ENCODE peak calls at places on chromosomes 4 and X, in eight cellular contexts. C is memory B cell; H is ascending aorta; W is stimulated activated CD4-positive, alpha-beta T cell treated with anti-CD3 and anti-CD28 coated beads, Interleukin-15, amount 100 ng/mL, for 24 hours; E is iris pigment epithelial cell; X is AG08396; U is trophoblast cell; F is NCI-H524 treated with DMSO at 0.1 percent for 48 hours. Q is an unnamed sample.

GRCh38 chr4:6177587-6178197 is 22.7 kb downstream of the JAKMIP1 start:
- DNase-seq in C (no peak), H (no peak), W (peak), E (no peak), X (no peak), U (no peak), F (no peak), Q (no peak)

GRCh38 chr4:173246719-173247118 is 78.1 kb downstream of the GALNT7 start:
- DNase-seq in C (no peak), H (no peak), W (no peak), E (no peak), X (no peak), U (no peak), F (peak), Q (no peak)

GRCh38 chrX:144219035-144219434 is 335.2 kb downstream of the UBE2NL start:
- DNase-seq in C (no peak), H (no peak), W (no peak), E (no peak), X (no peak), U (no peak), F (no peak), Q (no peak)

GRCh38 chr4:159508917-159509500 is 406.1 kb downstream of the RAPGEF2 start:
- DNase-seq in C (no peak), H (no peak), W (no peak), E (peak), X (no peak), U (no peak), F (no peak), Q (no peak)

GRCh38 chr4:39429476-39430310 is 23.0 kb downstream of the KLB start:
- DNase-seq in C (no peak), H (no peak), W (no peak), E (no peak), X (no peak), U (no peak), F (no peak), Q (no peak)

GRCh38 chr4:76011700-76012387 is 4.5 kb upstream of the CXCL9 start:
- DNase-seq in C (no peak), H (no peak), W (no peak), E (peak), X (peak), U (no peak), F (no peak), Q (no peak)

GRCh38 chrX:47351706-47352105 is 18.7 kb upstream of the ZNF157 start:
- DNase-seq in C (no peak), H (no peak), W (no peak), E (peak), X (no peak), U (no peak), F (no peak), Q (no peak)

GRCh38 chrX:119411959-119412358 is 12.8 kb downstream of the SLC25A43 start:
- DNase-seq in C (no peak), H (no peak), W (no peak), E (no peak), X (no peak), U (peak), F (no peak), Q (no peak)

GRCh38 chr4:47662975-47663374 is 174.9 kb downstream of the CORIN start:
- DNase-seq in C (no peak), H (no peak), W (peak), E (no peak), X (no peak), U (peak), F (no peak), Q (no peak)

GRCh38 chrX:144717682-144718081 is 529.6 kb upstream of the SPANXN1 start:
- DNase-seq in C (no peak), H (no peak), W (no peak), E (no peak), X (no peak), U (no peak), F (no peak), Q (no peak)

GRCh38 chr4:85393201-85393600 is 81.7 kb upstream of the ARHGAP24 start:
- DNase-seq in C (no peak), H (no peak), W (no peak), E (no peak), X (no peak), U (no peak), F (no peak), Q (no peak)

GRCh38 chr4:69881173-69881773 is 21.3 kb upstream of the SULT1E1 start:
- DNase-seq in C (no peak), H (no peak), W (peak), E (peak), X (peak), U (peak), F (no peak), Q (peak)

GRCh38 chr4:82467442-82467841 is 37.1 kb downstream of the ENOPH1 start:
- DNase-seq in C (no peak), H (no peak), W (no peak), E (peak), X (no peak), U (no peak), F (no peak), Q (no peak)

GRCh38 chrX:13659057-13659456 is 6.1 kb downstream of the TCEANC start:
- DNase-seq in C (no peak), H (no peak), W (no peak), E (peak), X (no peak), U (peak), F (no peak), Q (no peak)

GRCh38 chr4:142110136-142110535 is 473.8 kb downstream of the IL15 start:
- DNase-seq in C (no peak), H (no peak), W (no peak), E (peak), X (no peak), U (no peak), F (no peak), Q (no peak)

GRCh38 chr4:40197879-40198689 is 1.3 kb downstream of the RHOH start:
- DNase-seq in C (no peak), H (no peak), W (no peak), E (no peak), X (no peak), U (peak), F (no peak), Q (no peak)

GRCh38 chrX:17805120-17805519 is 56.0 kb downstream of the RAI2 start:
- DNase-seq in C (no peak), H (no peak), W (no peak), E (no peak), X (no peak), U (no peak), F (no peak), Q (no peak)